ENCODE peak calls at places on chromosomes 6 and 20, in nine cellular contexts. One of them, this sample, is unnamed.

GRCh38 chr6:44161997-44162338 is 3.3 kb downstream of the CAPN11 start:
- DNase-seq in T-helper 2 cell: no peak
- DNase-seq in natural killer cell treated with Interleukin-12 subunit alpha and Interleukin-12 subunit beta and Interleukin-15 and Interleukin-18, amount 100 ng/mL, for 72 hours: no peak
- DNase-seq in C1 segment of cervical spinal cord: no peak
- DNase-seq in stimulated activated CD8-positive, alpha-beta memory T cell treated with anti-CD3 and anti-CD28 coated beads, Interleukin-12 subunit alpha, Interleukin-12 subunit beta, amount 100 ng/mL, for 4 hours: no peak
- DNase-seq in CD8-positive, alpha-beta memory T cell: no peak
- DNase-seq in astrocyte of the spinal cord: peak; percentile 41
- DNase-seq in CD8-positive, alpha-beta T cell: no peak
- DNase-seq in OCI-LY7: no peak
- DNase-seq in this sample: peak; percentile 68

GRCh38 chr6:4606681-4607025 is 169.6 kb upstream of the CDYL start:
- DNase-seq in stimulated activated CD8-positive, alpha-beta memory T cell treated with anti-CD3 and anti-CD28 coated beads, Interleukin-12 subunit alpha, Interleukin-12 subunit beta, amount 100 ng/mL, for 4 hours: no peak
- DNase-seq in CD8-positive, alpha-beta memory T cell: no peak
- DNase-seq in C1 segment of cervical spinal cord: no peak
- DNase-seq in natural killer cell treated with Interleukin-12 subunit alpha and Interleukin-12 subunit beta and Interleukin-15 and Interleukin-18, amount 100 ng/mL, for 72 hours: no peak
- DNase-seq in T-helper 2 cell: no peak
- DNase-seq in astrocyte of the spinal cord: no peak
- DNase-seq in CD8-positive, alpha-beta T cell: no peak
- DNase-seq in OCI-LY7: no peak
- DNase-seq in this sample: no peak

GRCh38 chr6:10621847-10622246 is 72.6 kb downstream of the C6orf52 start:
- DNase-seq in CD8-positive, alpha-beta memory T cell: no peak
- DNase-seq in OCI-LY7: no peak
- DNase-seq in C1 segment of cervical spinal cord: no peak
- DNase-seq in T-helper 2 cell: no peak
- DNase-seq in natural killer cell treated with Interleukin-12 subunit alpha and Interleukin-12 subunit beta and Interleukin-15 and Interleukin-18, amount 100 ng/mL, for 72 hours: no peak
- DNase-seq in astrocyte of the spinal cord: no peak
- DNase-seq in stimulated activated CD8-positive, alpha-beta memory T cell treated with anti-CD3 and anti-CD28 coated beads, Interleukin-12 subunit alpha, Interleukin-12 subunit beta, amount 100 ng/mL, for 4 hours: no peak
- DNase-seq in CD8-positive, alpha-beta T cell: no peak
- DNase-seq in this sample: no peak

GRCh38 chr6:101853686-101854085 is 460.2 kb downstream of the GRIK2 start:
- DNase-seq in natural killer cell treated with Interleukin-12 subunit alpha and Interleukin-12 subunit beta and Interleukin-15 and Interleukin-18, amount 100 ng/mL, for 72 hours: no peak
- DNase-seq in astrocyte of the spinal cord: no peak
- DNase-seq in CD8-positive, alpha-beta memory T cell: no peak
- DNase-seq in OCI-LY7: no peak
- DNase-seq in T-helper 2 cell: no peak
- DNase-seq in stimulated activated CD8-positive, alpha-beta memory T cell treated with anti-CD3 and anti-CD28 coated beads, Interleukin-12 subunit alpha, Interleukin-12 subunit beta, amount 100 ng/mL, for 4 hours: no peak
- DNase-seq in CD8-positive, alpha-beta T cell: no peak
- DNase-seq in C1 segment of cervical spinal cord: no peak
- DNase-seq in this sample: no peak

GRCh38 chr6:40506956-40507355 is 80.2 kb downstream of the LRFN2 start:
- DNase-seq in natural killer cell treated with Interleukin-12 subunit alpha and Interleukin-12 subunit beta and Interleukin-15 and Interleukin-18, amount 100 ng/mL, for 72 hours: no peak
- DNase-seq in C1 segment of cervical spinal cord: no peak
- DNase-seq in stimulated activated CD8-positive, alpha-beta memory T cell treated with anti-CD3 and anti-CD28 coated beads, Interleukin-12 subunit alpha, Interleukin-12 subunit beta, amount 100 ng/mL, for 4 hours: no peak
- DNase-seq in CD8-positive, alpha-beta T cell: no peak
- DNase-seq in astrocyte of the spinal cord: no peak
- DNase-seq in OCI-LY7: no peak
- DNase-seq in T-helper 2 cell: no peak
- DNase-seq in CD8-positive, alpha-beta memory T cell: no peak
- DNase-seq in this sample: peak; percentile 20

GRCh38 chr20:33267691-33268090 is 15.3 kb upstream of the BPIFB1 start:
- DNase-seq in CD8-positive, alpha-beta T cell: no peak
- DNase-seq in astrocyte of the spinal cord: no peak
- DNase-seq in CD8-positive, alpha-beta memory T cell: no peak
- DNase-seq in stimulated activated CD8-positive, alpha-beta memory T cell treated with anti-CD3 and anti-CD28 coated beads, Interleukin-12 subunit alpha, Interleukin-12 subunit beta, amount 100 ng/mL, for 4 hours: no peak
- DNase-seq in OCI-LY7: no peak
- DNase-seq in natural killer cell treated with Interleukin-12 subunit alpha and Interleukin-12 subunit beta and Interleukin-15 and Interleukin-18, amount 100 ng/mL, for 72 hours: no peak
- DNase-seq in T-helper 2 cell: no peak
- DNase-seq in C1 segment of cervical spinal cord: no peak
- DNase-seq in this sample: no peak

GRCh38 chr20:22808628-22809027 is 224.3 kb upstream of the FOXA2 start:
- DNase-seq in CD8-positive, alpha-beta T cell: no peak
- DNase-seq in astrocyte of the spinal cord: no peak
- DNase-seq in CD8-positive, alpha-beta memory T cell: no peak
- DNase-seq in C1 segment of cervical spinal cord: no peak
- DNase-seq in OCI-LY7: no peak
- DNase-seq in natural killer cell treated with Interleukin-12 subunit alpha and Interleukin-12 subunit beta and Interleukin-15 and Interleukin-18, amount 100 ng/mL, for 72 hours: no peak
- DNase-seq in T-helper 2 cell: no peak
- DNase-seq in stimulated activated CD8-positive, alpha-beta memory T cell treated with anti-CD3 and anti-CD28 coated beads, Interleukin-12 subunit alpha, Interleukin-12 subunit beta, amount 100 ng/mL, for 4 hours: no peak
- DNase-seq in this sample: no peak

GRCh38 chr6:158835616-158836221 is 16.6 kb upstream of the EZR start:
- DNase-seq in CD8-positive, alpha-beta memory T cell: no peak
- DNase-seq in stimulated activated CD8-positive, alpha-beta memory T cell treated with anti-CD3 and anti-CD28 coated beads, Interleukin-12 subunit alpha, Interleukin-12 subunit beta, amount 100 ng/mL, for 4 hours: no peak
- DNase-seq in T-helper 2 cell: no peak
- DNase-seq in natural killer cell treated with Interleukin-12 subunit alpha and Interleukin-12 subunit beta and Interleukin-15 and Interleukin-18, amount 100 ng/mL, for 72 hours: no peak
- DNase-seq in C1 segment of cervical spinal cord: no peak
- DNase-seq in OCI-LY7: no peak
- DNase-seq in CD8-positive, alpha-beta T cell: no peak
- DNase-seq in astrocyte of the spinal cord: no peak
- DNase-seq in this sample: no peak

GRCh38 chr6:118679293-118679692 is 27.9 kb upstream of the CEP85L start:
- DNase-seq in CD8-positive, alpha-beta T cell: no peak
- DNase-seq in natural killer cell treated with Interleukin-12 subunit alpha and Interleukin-12 subunit beta and Interleukin-15 and Interleukin-18, amount 100 ng/mL, for 72 hours: no peak
- DNase-seq in stimulated activated CD8-positive, alpha-beta memory T cell treated with anti-CD3 and anti-CD28 coated beads, Interleukin-12 subunit alpha, Interleukin-12 subunit beta, amount 100 ng/mL, for 4 hours: no peak
- DNase-seq in OCI-LY7: no peak
- DNase-seq in C1 segment of cervical spinal cord: no peak
- DNase-seq in astrocyte of the spinal cord: peak; percentile 40
- DNase-seq in T-helper 2 cell: no peak
- DNase-seq in CD8-positive, alpha-beta memory T cell: no peak
- DNase-seq in this sample: no peak

GRCh38 chr6:165055231-165055630 is 254.2 kb downstream of the C6orf118 start:
- DNase-seq in stimulated activated CD8-positive, alpha-beta memory T cell treated with anti-CD3 and anti-CD28 coated beads, Interleukin-12 subunit alpha, Interleukin-12 subunit beta, amount 100 ng/mL, for 4 hours: no peak
- DNase-seq in CD8-positive, alpha-beta T cell: no peak
- DNase-seq in CD8-positive, alpha-beta memory T cell: no peak
- DNase-seq in OCI-LY7: no peak
- DNase-seq in C1 segment of cervical spinal cord: no peak
- DNase-seq in natural killer cell treated with Interleukin-12 subunit alpha and Interleukin-12 subunit beta and Interleukin-15 and Interleukin-18, amount 100 ng/mL, for 72 hours: no peak
- DNase-seq in astrocyte of the spinal cord: peak; percentile 3
- DNase-seq in T-helper 2 cell: no peak
- DNase-seq in this sample: no peak

GRCh38 chr6:12585497-12585958 is 131.0 kb upstream of the PHACTR1 start:
- DNase-seq in astrocyte of the spinal cord: peak; percentile 54
- DNase-seq in C1 segment of cervical spinal cord: no peak
- DNase-seq in stimulated activated CD8-positive, alpha-beta memory T cell treated with anti-CD3 and anti-CD28 coated beads, Interleukin-12 subunit alpha, Interleukin-12 subunit beta, amount 100 ng/mL, for 4 hours: no peak
- DNase-seq in natural killer cell treated with Interleukin-12 subunit alpha and Interleukin-12 subunit beta and Interleukin-15 and Interleukin-18, amount 100 ng/mL, for 72 hours: no peak
- DNase-seq in OCI-LY7: no peak
- DNase-seq in T-helper 2 cell: no peak
- DNase-seq in CD8-positive, alpha-beta memory T cell: no peak
- DNase-seq in CD8-positive, alpha-beta T cell: no peak
- DNase-seq in this sample: no peak

GRCh38 chr20:11810316-11811130 is 107.2 kb upstream of the BTBD3 start:
- DNase-seq in CD8-positive, alpha-beta T cell: no peak
- DNase-seq in astrocyte of the spinal cord: peak; percentile 63
- DNase-seq in T-helper 2 cell: no peak
- DNase-seq in natural killer cell treated with Interleukin-12 subunit alpha and Interleukin-12 subunit beta and Interleukin-15 and Interleukin-18, amount 100 ng/mL, for 72 hours: no peak
- DNase-seq in OCI-LY7: no peak
- DNase-seq in stimulated activated CD8-positive, alpha-beta memory T cell treated with anti-CD3 and anti-CD28 coated beads, Interleukin-12 subunit alpha, Interleukin-12 subunit beta, amount 100 ng/mL, for 4 hours: no peak
- DNase-seq in C1 segment of cervical spinal cord: no peak
- DNase-seq in CD8-positive, alpha-beta memory T cell: no peak
- DNase-seq in this sample: peak; percentile 80

GRCh38 chr20:33191955-33192354 is 24.0 kb downstream of the BPIFA2 start:
- DNase-seq in CD8-positive, alpha-beta T cell: no peak
- DNase-seq in C1 segment of cervical spinal cord: no peak
- DNase-seq in stimulated activated CD8-positive, alpha-beta memory T cell treated with anti-CD3 and anti-CD28 coated beads, Interleukin-12 subunit alpha, Interleukin-12 subunit beta, amount 100 ng/mL, for 4 hours: no peak
- DNase-seq in CD8-positive, alpha-beta memory T cell: no peak
- DNase-seq in natural killer cell treated with Interleukin-12 subunit alpha and Interleukin-12 subunit beta and Interleukin-15 and Interleukin-18, amount 100 ng/mL, for 72 hours: no peak
- DNase-seq in T-helper 2 cell: no peak
- DNase-seq in astrocyte of the spinal cord: no peak
- DNase-seq in OCI-LY7: no peak
- DNase-seq in this sample: no peak

GRCh38 chr6:149211046-149211571 is 106.4 kb upstream of the TAB2 start:
- DNase-seq in CD8-positive, alpha-beta memory T cell: no peak
- DNase-seq in T-helper 2 cell: no peak
- DNase-seq in natural killer cell treated with Interleukin-12 subunit alpha and Interleukin-12 subunit beta and Interleukin-15 and Interleukin-18, amount 100 ng/mL, for 72 hours: no peak
- DNase-seq in OCI-LY7: peak; percentile 58
- DNase-seq in C1 segment of cervical spinal cord: no peak
- DNase-seq in stimulated activated CD8-positive, alpha-beta memory T cell treated with anti-CD3 and anti-CD28 coated beads, Interleukin-12 subunit alpha, Interleukin-12 subunit beta, amount 100 ng/mL, for 4 hours: no peak
- DNase-seq in astrocyte of the spinal cord: no peak
- DNase-seq in CD8-positive, alpha-beta T cell: no peak
- DNase-seq in this sample: no peak

GRCh38 chr6:6569768-6570167 is 18.8 kb upstream of the LY86 start:
- DNase-seq in CD8-positive, alpha-beta T cell: no peak
- DNase-seq in T-helper 2 cell: no peak
- DNase-seq in OCI-LY7: no peak
- DNase-seq in CD8-positive, alpha-beta memory T cell: no peak
- DNase-seq in natural killer cell treated with Interleukin-12 subunit alpha and Interleukin-12 subunit beta and Interleukin-15 and Interleukin-18, amount 100 ng/mL, for 72 hours: no peak
- DNase-seq in stimulated activated CD8-positive, alpha-beta memory T cell treated with anti-CD3 and anti-CD28 coated beads, Interleukin-12 subunit alpha, Interleukin-12 subunit beta, amount 100 ng/mL, for 4 hours: no peak
- DNase-seq in C1 segment of cervical spinal cord: no peak
- DNase-seq in astrocyte of the spinal cord: no peak
- DNase-seq in this sample: no peak

GRCh38 chr6:14676977-14677781 is 559.6 kb downstream of the CD83 start:
- DNase-seq in CD8-positive, alpha-beta memory T cell: no peak
- DNase-seq in C1 segment of cervical spinal cord: no peak
- DNase-seq in CD8-positive, alpha-beta T cell: no peak
- DNase-seq in T-helper 2 cell: no peak
- DNase-seq in stimulated activated CD8-positive, alpha-beta memory T cell treated with anti-CD3 and anti-CD28 coated beads, Interleukin-12 subunit alpha, Interleukin-12 subunit beta, amount 100 ng/mL, for 4 hours: no peak
- DNase-seq in natural killer cell treated with Interleukin-12 subunit alpha and Interleukin-12 subunit beta and Interleukin-15 and Interleukin-18, amount 100 ng/mL, for 72 hours: no peak
- DNase-seq in OCI-LY7: no peak
- DNase-seq in astrocyte of the spinal cord: no peak
- DNase-seq in this sample: no peak

GRCh38 chr6:32876603-32877002 is 22.6 kb downstream of the PSMB9 start:
- DNase-seq in C1 segment of cervical spinal cord: no peak
- DNase-seq in natural killer cell treated with Interleukin-12 subunit alpha and Interleukin-12 subunit beta and Interleukin-15 and Interleukin-18, amount 100 ng/mL, for 72 hours: no peak
- DNase-seq in CD8-positive, alpha-beta T cell: no peak
- DNase-seq in CD8-positive, alpha-beta memory T cell: no peak
- DNase-seq in stimulated activated CD8-positive, alpha-beta memory T cell treated with anti-CD3 and anti-CD28 coated beads, Interleukin-12 subunit alpha, Interleukin-12 subunit beta, amount 100 ng/mL, for 4 hours: no peak
- DNase-seq in OCI-LY7: no peak
- DNase-seq in astrocyte of the spinal cord: no peak
- DNase-seq in T-helper 2 cell: no peak
- DNase-seq in this sample: no peak

GRCh38 chr6:169652896-169653295 is 48.9 kb downstream of the WDR27 start:
- DNase-seq in CD8-positive, alpha-beta memory T cell: no peak
- DNase-seq in C1 segment of cervical spinal cord: no peak
- DNase-seq in OCI-LY7: no peak
- DNase-seq in natural killer cell treated with Interleukin-12 subunit alpha and Interleukin-12 subunit beta and Interleukin-15 and Interleukin-18, amount 100 ng/mL, for 72 hours: no peak
- DNase-seq in T-helper 2 cell: no peak
- DNase-seq in CD8-positive, alpha-beta T cell: no peak
- DNase-seq in astrocyte of the spinal cord: no peak
- DNase-seq in stimulated activated CD8-positive, alpha-beta memory T cell treated with anti-CD3 and anti-CD28 coated beads, Interleukin-12 subunit alpha, Interleukin-12 subunit beta, amount 100 ng/mL, for 4 hours: no peak
- DNase-seq in this sample: no peak

GRCh38 chr20:12729326-12729725 is 279.4 kb upstream of the SPTLC3 start:
- DNase-seq in C1 segment of cervical spinal cord: no peak
- DNase-seq in natural killer cell treated with Interleukin-12 subunit alpha and Interleukin-12 subunit beta and Interleukin-15 and Interleukin-18, amount 100 ng/mL, for 72 hours: no peak
- DNase-seq in astrocyte of the spinal cord: no peak
- DNase-seq in CD8-positive, alpha-beta T cell: no peak
- DNase-seq in T-helper 2 cell: no peak
- DNase-seq in CD8-positive, alpha-beta memory T cell: no peak
- DNase-seq in stimulated activated CD8-positive, alpha-beta memory T cell treated with anti-CD3 and anti-CD28 coated beads, Interleukin-12 subunit alpha, Interleukin-12 subunit beta, amount 100 ng/mL, for 4 hours: no peak
- DNase-seq in OCI-LY7: no peak
- DNase-seq in this sample: no peak

GRCh38 chr6:117165921-117166499 is 99.3 kb upstream of the VGLL2 start:
- DNase-seq in natural killer cell treated with Interleukin-12 subunit alpha and Interleukin-12 subunit beta and Interleukin-15 and Interleukin-18, amount 100 ng/mL, for 72 hours: no peak
- DNase-seq in C1 segment of cervical spinal cord: no peak
- DNase-seq in astrocyte of the spinal cord: no peak
- DNase-seq in CD8-positive, alpha-beta T cell: no peak
- DNase-seq in stimulated activated CD8-positive, alpha-beta memory T cell treated with anti-CD3 and anti-CD28 coated beads, Interleukin-12 subunit alpha, Interleukin-12 subunit beta, amount 100 ng/mL, for 4 hours: no peak
- DNase-seq in OCI-LY7: no peak
- DNase-seq in CD8-positive, alpha-beta memory T cell: no peak
- DNase-seq in T-helper 2 cell: no peak
- DNase-seq in this sample: no peak

GRCh38 chr6:125792680-125793079 is 1.9 kb downstream of the NCOA7 start:
- DNase-seq in C1 segment of cervical spinal cord: no peak
- DNase-seq in CD8-positive, alpha-beta T cell: no peak
- DNase-seq in OCI-LY7: no peak
- DNase-seq in natural killer cell treated with Interleukin-12 subunit alpha and Interleukin-12 subunit beta and Interleukin-15 and Interleukin-18, amount 100 ng/mL, for 72 hours: no peak
- DNase-seq in astrocyte of the spinal cord: peak; percentile 57
- DNase-seq in CD8-positive, alpha-beta memory T cell: no peak
- DNase-seq in T-helper 2 cell: no peak
- DNase-seq in stimulated activated CD8-positive, alpha-beta memory T cell treated with anti-CD3 and anti-CD28 coated beads, Interleukin-12 subunit alpha, Interleukin-12 subunit beta, amount 100 ng/mL, for 4 hours: no peak
- DNase-seq in this sample: no peak

GRCh38 chr20:53657732-53658131 is 64.1 kb upstream of the ZNF217 start:
- DNase-seq in T-helper 2 cell: no peak
- DNase-seq in C1 segment of cervical spinal cord: no peak
- DNase-seq in CD8-positive, alpha-beta memory T cell: no peak
- DNase-seq in CD8-positive, alpha-beta T cell: no peak
- DNase-seq in astrocyte of the spinal cord: no peak
- DNase-seq in natural killer cell treated with Interleukin-12 subunit alpha and Interleukin-12 subunit beta and Interleukin-15 and Interleukin-18, amount 100 ng/mL, for 72 hours: no peak
- DNase-seq in OCI-LY7: no peak
- DNase-seq in stimulated activated CD8-positive, alpha-beta memory T cell treated with anti-CD3 and anti-CD28 coated beads, Interleukin-12 subunit alpha, Interleukin-12 subunit beta, amount 100 ng/mL, for 4 hours: no peak
- DNase-seq in this sample: no peak

GRCh38 chr6:150940951-150941350 is 75.4 kb downstream of the MTHFD1L start:
- DNase-seq in astrocyte of the spinal cord: peak; percentile 61
- DNase-seq in CD8-positive, alpha-beta memory T cell: no peak
- DNase-seq in T-helper 2 cell: no peak
- DNase-seq in OCI-LY7: no peak
- DNase-seq in C1 segment of cervical spinal cord: no peak
- DNase-seq in stimulated activated CD8-positive, alpha-beta memory T cell treated with anti-CD3 and anti-CD28 coated beads, Interleukin-12 subunit alpha, Interleukin-12 subunit beta, amount 100 ng/mL, for 4 hours: no peak
- DNase-seq in CD8-positive, alpha-beta T cell: no peak
- DNase-seq in natural killer cell treated with Interleukin-12 subunit alpha and Interleukin-12 subunit beta and Interleukin-15 and Interleukin-18, amount 100 ng/mL, for 72 hours: no peak
- DNase-seq in this sample: no peak

GRCh38 chr20:3687655-3688054 is 5.8 kb upstream of the ADAM33 start:
- DNase-seq in OCI-LY7: no peak
- DNase-seq in stimulated activated CD8-positive, alpha-beta memory T cell treated with anti-CD3 and anti-CD28 coated beads, Interleukin-12 subunit alpha, Interleukin-12 subunit beta, amount 100 ng/mL, for 4 hours: no peak
- DNase-seq in T-helper 2 cell: no peak
- DNase-seq in natural killer cell treated with Interleukin-12 subunit alpha and Interleukin-12 subunit beta and Interleukin-15 and Interleukin-18, amount 100 ng/mL, for 72 hours: no peak
- DNase-seq in C1 segment of cervical spinal cord: no peak
- DNase-seq in CD8-positive, alpha-beta memory T cell: no peak
- DNase-seq in astrocyte of the spinal cord: peak; percentile 63
- DNase-seq in CD8-positive, alpha-beta T cell: no peak
- DNase-seq in this sample: no peak

GRCh38 chr20:24814556-24815195 is 134.4 kb upstream of the CST7 start:
- DNase-seq in C1 segment of cervical spinal cord: no peak
- DNase-seq in astrocyte of the spinal cord: no peak
- DNase-seq in stimulated activated CD8-positive, alpha-beta memory T cell treated with anti-CD3 and anti-CD28 coated beads, Interleukin-12 subunit alpha, Interleukin-12 subunit beta, amount 100 ng/mL, for 4 hours: no peak
- DNase-seq in T-helper 2 cell: no peak
- DNase-seq in OCI-LY7: no peak
- DNase-seq in natural killer cell treated with Interleukin-12 subunit alpha and Interleukin-12 subunit beta and Interleukin-15 and Interleukin-18, amount 100 ng/mL, for 72 hours: no peak
- DNase-seq in CD8-positive, alpha-beta T cell: no peak
- DNase-seq in CD8-positive, alpha-beta memory T cell: no peak
- DNase-seq in this sample: no peak

GRCh38 chr20:25032478-25033183 is 25.3 kb downstream of the ACSS1 start:
- DNase-seq in CD8-positive, alpha-beta memory T cell: no peak
- DNase-seq in astrocyte of the spinal cord: peak; percentile 6
- DNase-seq in stimulated activated CD8-positive, alpha-beta memory T cell treated with anti-CD3 and anti-CD28 coated beads, Interleukin-12 subunit alpha, Interleukin-12 subunit beta, amount 100 ng/mL, for 4 hours: no peak
- DNase-seq in CD8-positive, alpha-beta T cell: no peak
- DNase-seq in OCI-LY7: no peak
- DNase-seq in natural killer cell treated with Interleukin-12 subunit alpha and Interleukin-12 subunit beta and Interleukin-15 and Interleukin-18, amount 100 ng/mL, for 72 hours: no peak
- DNase-seq in C1 segment of cervical spinal cord: peak; percentile 89
- DNase-seq in T-helper 2 cell: no peak
- DNase-seq in this sample: no peak

GRCh38 chr6:145814035-145814500 is 527 bp downstream of the FBXO30 start:
- DNase-seq in CD8-positive, alpha-beta T cell: no peak
- DNase-seq in natural killer cell treated with Interleukin-12 subunit alpha and Interleukin-12 subunit beta and Interleukin-15 and Interleukin-18, amount 100 ng/mL, for 72 hours: no peak
- DNase-seq in T-helper 2 cell: no peak
- DNase-seq in C1 segment of cervical spinal cord: no peak
- DNase-seq in OCI-LY7: peak; percentile 47
- DNase-seq in astrocyte of the spinal cord: peak; percentile 64
- DNase-seq in stimulated activated CD8-positive, alpha-beta memory T cell treated with anti-CD3 and anti-CD28 coated beads, Interleukin-12 subunit alpha, Interleukin-12 subunit beta, amount 100 ng/mL, for 4 hours: peak; percentile 10
- DNase-seq in CD8-positive, alpha-beta memory T cell: no peak
- DNase-seq in this sample: peak; percentile 70

This sample was measured in foreskin keratinocyte.